ENCODE peak calls at places on chromosomes 1 and 21, in five cellular contexts. One of them, this sample, is unnamed. For H3K27me3 and H3K4me1, the result is how much of the 10 kb centered on the place peaks cover.

GRCh38 chr1:12417389-12417788 is 187.6 kb downstream of the VPS13D start:
- ATAC-seq in HepG2: no peak
- ATAC-seq in upper lobe of left lung: no peak
- ATAC-seq in K562: no peak
- ATAC-seq in GM12878: no peak
- ATAC-seq in this sample: no peak

GRCh38 chr1:65011983-65012382 is 45.6 kb upstream of the JAK1 start:
- ATAC-seq in HepG2: no peak
- ATAC-seq in upper lobe of left lung: no peak
- ATAC-seq in K562: no peak
- ATAC-seq in GM12878: no peak
- ATAC-seq in this sample: no peak

GRCh38 chr21:41321211-41321907 is 4.8 kb downstream of the FAM3B start:
- ATAC-seq in HepG2: peak
- ATAC-seq in upper lobe of left lung: no peak
- ATAC-seq in K562: no peak
- ATAC-seq in GM12878: peak
- ATAC-seq in this sample: no peak

GRCh38 chr21:27700974-27701614 is 734.2 kb upstream of the ADAMTS5 start:
- ATAC-seq in HepG2: peak
- ATAC-seq in upper lobe of left lung: no peak
- ATAC-seq in K562: peak
- ATAC-seq in GM12878: peak
- ATAC-seq in this sample: peak

GRCh38 chr1:59007820-59008598 is 224.2 kb upstream of the JUN start:
- ATAC-seq in HepG2: no peak
- ATAC-seq in upper lobe of left lung: no peak
- ATAC-seq in K562: peak
- ATAC-seq in GM12878: peak
- ATAC-seq in this sample: no peak

GRCh38 chr1:109263597-109264378 is 14.4 kb downstream of the CELSR2 start:
- ATAC-seq in HepG2: peak
- ATAC-seq in upper lobe of left lung: peak
- ATAC-seq in K562: peak
- ATAC-seq in GM12878: peak
- ATAC-seq in this sample: peak

GRCh38 chr1:7993593-7994479 is 32.3 kb downstream of the ERRFI1 start:
- ATAC-seq in HepG2: no peak
- ATAC-seq in upper lobe of left lung: no peak
- ATAC-seq in K562: no peak
- ATAC-seq in GM12878: peak
- ATAC-seq in this sample: no peak

GRCh38 chr21:41767606-41768370 is 936 bp upstream of the RIPK4 start:
- ATAC-seq in HepG2: peak
- ATAC-seq in upper lobe of left lung: no peak
- ATAC-seq in K562: no peak
- ATAC-seq in GM12878: peak
- ATAC-seq in this sample: no peak

GRCh38 chr1:21829294-21829693 is 17.2 kb downstream of the LDLRAD2 start:
- ATAC-seq in HepG2: no peak
- ATAC-seq in upper lobe of left lung: no peak
- ATAC-seq in K562: no peak
- ATAC-seq in GM12878: no peak
- ATAC-seq in this sample: no peak

GRCh38 chr1:197994907-197995407 is 77.8 kb downstream of the LHX9 start:
- ATAC-seq in HepG2: peak
- ATAC-seq in upper lobe of left lung: peak
- ATAC-seq in K562: peak
- ATAC-seq in GM12878: no peak
- ATAC-seq in this sample: no peak

GRCh38 chr1:93771843-93772242 is 90.2 kb upstream of the BCAR3 start:
- ATAC-seq in HepG2: no peak
- ATAC-seq in upper lobe of left lung: no peak
- ATAC-seq in K562: no peak
- ATAC-seq in GM12878: no peak
- ATAC-seq in this sample: no peak

GRCh38 chr1:173163209-173163608 is 43.9 kb downstream of the TNFSF4 start:
- ATAC-seq in HepG2: no peak
- ATAC-seq in upper lobe of left lung: no peak
- ATAC-seq in K562: no peak
- ATAC-seq in GM12878: no peak
- ATAC-seq in this sample: no peak

GRCh38 chr1:20896824-20897223 is 109.7 kb upstream of the HP1BP3 start:
- ATAC-seq in HepG2: peak
- ATAC-seq in upper lobe of left lung: peak
- ATAC-seq in K562: no peak
- ATAC-seq in GM12878: no peak
- ATAC-seq in this sample: no peak

GRCh38 chr21:27362249-27362648 is 395.4 kb upstream of the ADAMTS5 start:
- ATAC-seq in HepG2: no peak
- ATAC-seq in upper lobe of left lung: no peak
- ATAC-seq in K562: no peak
- ATAC-seq in GM12878: no peak
- ATAC-seq in this sample: no peak

GRCh38 chr21:15531986-15532385 is 197.8 kb upstream of the USP25 start:
- ATAC-seq in HepG2: no peak
- ATAC-seq in upper lobe of left lung: peak
- ATAC-seq in K562: no peak
- ATAC-seq in GM12878: no peak
- ATAC-seq in this sample: no peak

GRCh38 chr1:182633657-182634281 is 29.6 kb upstream of the RGS16 start:
- ATAC-seq in HepG2: no peak
- ATAC-seq in upper lobe of left lung: no peak
- ATAC-seq in K562: no peak
- ATAC-seq in GM12878: no peak
- ATAC-seq in this sample: no peak

GRCh38 chr1:45037456-45037855 is 25.4 kb downstream of the UROD start:
- ATAC-seq in HepG2: no peak
- ATAC-seq in upper lobe of left lung: no peak
- ATAC-seq in K562: peak
- ATAC-seq in GM12878: no peak
- ATAC-seq in this sample: no peak

GRCh38 chr1:47593001-47593568 is 155.2 kb downstream of the FOXD2 start:
- ATAC-seq in HepG2: no peak
- ATAC-seq in upper lobe of left lung: no peak
- ATAC-seq in K562: peak
- ATAC-seq in GM12878: no peak
- ATAC-seq in this sample: peak

GRCh38 chr1:117669572-117669971 is 63.7 kb downstream of the TENT5C start:
- ATAC-seq in HepG2: no peak
- ATAC-seq in upper lobe of left lung: no peak
- ATAC-seq in K562: no peak
- ATAC-seq in GM12878: no peak
- ATAC-seq in this sample: no peak

GRCh38 chr1:119742193-119742592 is 26.5 kb downstream of the HMGCS2 start:
- ATAC-seq in HepG2: no peak
- ATAC-seq in upper lobe of left lung: no peak
- ATAC-seq in K562: no peak
- ATAC-seq in GM12878: no peak
- ATAC-seq in this sample: peak

GRCh38 chr1:179706339-179706941 is 36.7 kb upstream of the FAM163A start:
- ATAC-seq in HepG2: no peak
- ATAC-seq in upper lobe of left lung: no peak
- ATAC-seq in K562: peak
- ATAC-seq in GM12878: peak
- ATAC-seq in this sample: no peak

GRCh38 chr1:7554343-7555270 is 216.5 kb upstream of the VAMP3 start:
- ATAC-seq in HepG2: no peak
- ATAC-seq in upper lobe of left lung: no peak
- ATAC-seq in K562: no peak
- ATAC-seq in GM12878: no peak
- ATAC-seq in this sample: no peak

GRCh38 chr1:121558514-121558913 is 373.7 kb downstream of the SRGAP2C start:
- ATAC-seq in HepG2: no peak
- ATAC-seq in upper lobe of left lung: no peak
- ATAC-seq in K562: no peak
- ATAC-seq in GM12878: no peak
- ATAC-seq in this sample: no peak

GRCh38 chr1:234699795-234700665 is 90.1 kb upstream of the IRF2BP2 start:
- ATAC-seq in HepG2: peak
- ATAC-seq in upper lobe of left lung: no peak
- ATAC-seq in K562: peak
- ATAC-seq in GM12878: peak
- ATAC-seq in this sample: no peak

GRCh38 chr21:36065497-36066036 is 4.3 kb upstream of the CBR1 start:
- ATAC-seq in HepG2: peak
- ATAC-seq in upper lobe of left lung: no peak
- ATAC-seq in K562: peak
- ATAC-seq in GM12878: no peak
- ATAC-seq in this sample: no peak

DNA sequence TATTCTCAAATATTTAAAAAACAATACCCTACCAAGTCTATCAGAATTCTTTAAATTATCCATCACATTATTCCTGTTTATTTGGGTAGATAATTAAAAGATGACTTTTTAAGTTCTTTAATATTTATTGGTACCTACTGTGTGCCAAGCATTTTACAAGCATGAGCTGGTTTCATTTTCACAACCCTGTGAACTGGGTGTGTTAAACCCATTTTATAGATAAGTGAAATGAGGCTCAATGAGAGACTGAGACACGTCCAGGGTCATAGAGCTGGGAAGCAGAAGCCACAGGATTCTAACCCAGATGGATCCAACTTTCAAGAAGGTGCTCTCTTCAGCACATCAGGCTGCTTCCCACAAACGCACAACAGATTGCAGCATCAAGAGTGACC is 12.3 kb downstream of the LRRN2 start:
- ATAC-seq in HepG2: no peak
- ATAC-seq in upper lobe of left lung: no peak
- ATAC-seq in K562: no peak
- ATAC-seq in GM12878: no peak
- ATAC-seq in this sample: no peak
- H3K27me3 ChIP-seq in HepG2: under half
- H3K27me3 ChIP-seq in upper lobe of left lung: under half
- H3K27me3 ChIP-seq in K562: under half
- H3K27me3 ChIP-seq in GM12878: under half
- H3K27me3 ChIP-seq in this sample: under half

GRCh38 chr1:151391079-151391563 is 8.3 kb upstream of the PSMB4 start:
- ATAC-seq in HepG2: no peak
- ATAC-seq in upper lobe of left lung: no peak
- ATAC-seq in K562: no peak
- ATAC-seq in GM12878: no peak
- ATAC-seq in this sample: no peak
- TF ChIP-seq EP300 in HepG2: no peak
- TF ChIP-seq EP300 in upper lobe of left lung: no peak
- TF ChIP-seq EP300 in K562: no peak
- TF ChIP-seq EP300 in GM12878: no peak
- TF ChIP-seq EP300 in this sample: no peak

GRCh38 chr1:1915911-1916835 is 1.1 kb downstream of the CALML6 start:
- ATAC-seq in HepG2: no peak
- ATAC-seq in upper lobe of left lung: no peak
- ATAC-seq in K562: no peak
- ATAC-seq in GM12878: no peak
- ATAC-seq in this sample: no peak
- H3K4me1 ChIP-seq in HepG2: under half
- H3K4me1 ChIP-seq in upper lobe of left lung: under half
- H3K4me1 ChIP-seq in K562: under half
- H3K4me1 ChIP-seq in GM12878: under half
- H3K4me1 ChIP-seq in this sample: under half

DNA sequence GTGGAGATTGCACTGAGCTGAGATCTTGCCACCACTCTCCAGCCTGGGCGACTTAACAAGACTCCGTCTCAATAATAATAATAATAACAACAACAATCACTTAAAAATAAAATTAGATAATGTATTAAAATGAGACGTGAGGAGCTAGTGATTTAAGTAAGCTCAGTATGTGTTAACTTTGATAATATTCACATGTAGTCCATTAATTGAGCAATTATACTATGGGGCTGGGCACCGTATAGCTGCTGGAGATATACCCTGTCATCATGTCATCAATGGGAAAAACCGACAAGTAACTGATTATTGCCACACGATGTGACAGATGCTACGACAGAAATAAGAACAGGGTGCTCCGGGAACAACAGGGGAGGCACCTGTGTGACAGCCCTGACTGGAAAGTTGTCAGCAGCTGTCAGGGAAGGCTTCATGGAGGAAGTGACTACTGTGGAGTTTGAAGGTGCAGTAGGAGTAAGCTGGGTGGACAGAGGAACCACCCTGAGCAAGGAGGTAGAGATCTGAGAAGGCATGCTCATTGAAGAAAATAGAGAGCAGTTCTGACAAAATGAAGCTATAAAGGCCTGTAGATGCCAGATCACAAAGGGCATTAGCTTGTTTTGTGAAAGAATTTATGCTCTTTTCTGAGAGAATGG is 921 bp upstream of the CAMSAP2 start:
- ATAC-seq in HepG2: peak
- ATAC-seq in upper lobe of left lung: no peak
- ATAC-seq in K562: no peak
- ATAC-seq in GM12878: no peak
- ATAC-seq in this sample: no peak
- H3K27me3 ChIP-seq in HepG2: under half
- H3K27me3 ChIP-seq in upper lobe of left lung: under half
- H3K27me3 ChIP-seq in K562: under half
- H3K27me3 ChIP-seq in GM12878: under half
- H3K27me3 ChIP-seq in this sample: under half

GRCh38 chr1:33393524-33393923 is 37.4 kb downstream of the PHC2 start:
- ATAC-seq in HepG2: no peak
- ATAC-seq in upper lobe of left lung: no peak
- ATAC-seq in K562: no peak
- ATAC-seq in GM12878: no peak
- ATAC-seq in this sample: no peak

GRCh38 chr1:33393991-33394390 is 36.9 kb downstream of the PHC2 start:
- ATAC-seq in HepG2: no peak
- ATAC-seq in upper lobe of left lung: no peak
- ATAC-seq in K562: no peak
- ATAC-seq in GM12878: no peak
- ATAC-seq in this sample: no peak

GRCh38 chr1:33394716-33395115 is 36.2 kb downstream of the PHC2 start:
- ATAC-seq in HepG2: no peak
- ATAC-seq in upper lobe of left lung: no peak
- ATAC-seq in K562: no peak
- ATAC-seq in GM12878: no peak
- ATAC-seq in this sample: no peak

GRCh38 chr1:33391669-33392068 is 39.2 kb downstream of the PHC2 start:
- ATAC-seq in HepG2: no peak
- ATAC-seq in upper lobe of left lung: no peak
- ATAC-seq in K562: no peak
- ATAC-seq in GM12878: no peak
- ATAC-seq in this sample: no peak

GRCh38 chr1:33392639-33393038 is 38.3 kb downstream of the PHC2 start:
- ATAC-seq in HepG2: no peak
- ATAC-seq in upper lobe of left lung: no peak
- ATAC-seq in K562: no peak
- ATAC-seq in GM12878: no peak
- ATAC-seq in this sample: no peak
- TF ChIP-seq EP300 in HepG2: no peak
- TF ChIP-seq EP300 in upper lobe of left lung: no peak
- TF ChIP-seq EP300 in K562: no peak
- TF ChIP-seq EP300 in GM12878: no peak
- TF ChIP-seq EP300 in this sample: no peak

This sample was measured in gastroesophageal sphincter.